ENCODE peak calls at places on chromosomes 2 and 18, in five cellular contexts. V is PC-9, U is heart left ventricle, D is psoas muscle, Q is HepG2. A is an unnamed sample.

GRCh38 chr2:10301946-10302478 is 692 bp upstream of the HPCAL1 start:
- DNase-seq in V (peak), U (no peak), D (no peak), Q (peak), A (no peak)

GRCh38 chr2:70094978-70095832 is 7.9 kb downstream of the PCBP1 start:
- DNase-seq in Q (peak), U (peak), V (no peak), D (no peak), A (peak)

GRCh38 chr2:201452856-201453643 is 1.5 kb downstream of the STRADB start:
- DNase-seq in V (no peak), D (no peak), Q (no peak), U (no peak), A (no peak)

GRCh38 chr2:74585406-74586182 is 31.1 kb downstream of the DOK1 start:
- DNase-seq in V (no peak), U (peak), D (no peak), Q (no peak), A (no peak)

GRCh38 chr2:10922307-10923006 is 10.7 kb downstream of the KCNF1 start:
- DNase-seq in V (no peak), U (no peak), Q (no peak), D (no peak), A (no peak)

GRCh38 chr2:45274190-45274926 is 265.1 kb upstream of the SIX2 start:
- DNase-seq in U (no peak), Q (peak), D (no peak), V (peak), A (peak)

GRCh38 chr2:133607679-133608078 is 39.4 kb upstream of the NCKAP5 start:
- DNase-seq in D (no peak), V (no peak), Q (no peak), U (no peak), A (no peak)

GRCh38 chr2:7592618-7593140 is 675.5 kb downstream of the RNF144A start:
- DNase-seq in Q (no peak), U (no peak), D (no peak), V (no peak), A (no peak)

GRCh38 chr2:104337869-104338268 is 516.0 kb upstream of the POU3F3 start:
- DNase-seq in D (no peak), Q (no peak), U (no peak), V (no peak), A (no peak)

GRCh38 chr2:205025580-205026240 is 480.4 kb downstream of the PARD3B start:
- DNase-seq in V (no peak), Q (peak), D (no peak), U (no peak), A (no peak)

GRCh38 chr18:76772665-76773064 is 49.7 kb upstream of the ZNF236 start:
- DNase-seq in V (no peak), U (no peak), D (no peak), Q (no peak), A (no peak)

GRCh38 chr2:77102927-77103326 is 419.2 kb downstream of the LRRTM4 start:
- DNase-seq in U (no peak), Q (no peak), D (no peak), V (no peak), A (no peak)

GRCh38 chr18:8870528-8870927 is 165.2 kb downstream of the MTCL1 start:
- DNase-seq in U (no peak), Q (no peak), V (no peak), D (no peak), A (no peak)

GRCh38 chr18:23719634-23720201 is 30.5 kb downstream of the LAMA3 start:
- DNase-seq in D (peak), Q (peak), U (no peak), V (peak), A (no peak)

GRCh38 chr2:235270951-235271350 is 222.9 kb upstream of the AGAP1 start:
- DNase-seq in U (no peak), Q (no peak), V (peak), D (no peak), A (no peak)

GRCh38 chr2:239175181-239175580 is 225.6 kb downstream of the HDAC4 start:
- DNase-seq in D (no peak), U (no peak), V (no peak), Q (no peak), A (no peak)

GRCh38 chr2:236865052-236865451 is 220.6 kb upstream of the COPS8 start:
- DNase-seq in U (no peak), D (no peak), V (no peak), Q (no peak), A (no peak)

GRCh38 chr2:58107803-58108710 is 61.5 kb downstream of the VRK2 start:
- DNase-seq in Q (no peak), V (peak), D (no peak), U (no peak), A (no peak)

GRCh38 chr2:171210864-171211431 is 50.3 kb upstream of the TLK1 start:
- DNase-seq in Q (no peak), D (no peak), V (no peak), U (no peak), A (peak)

GRCh38 chr2:180523629-180524340 is 456.6 kb upstream of the UBE2E3 start:
- DNase-seq in Q (no peak), D (no peak), U (no peak), V (peak), A (no peak)

GRCh38 chr2:157628532-157629415 is at the start of gene ACVR1C:
- DNase-seq in V (peak), Q (peak), U (peak), D (peak), A (peak)

GRCh38 chr18:61833387-61833786 is 59.4 kb downstream of the RNF152 start:
- DNase-seq in V (no peak), D (no peak), U (no peak), Q (no peak), A (no peak)

GRCh38 chr2:134679740-134680139 is 39.1 kb downstream of the TMEM163 start:
- DNase-seq in V (peak), U (no peak), D (no peak), Q (no peak), A (no peak)

GRCh38 chr18:6289454-6290242 is 125.1 kb downstream of the L3MBTL4 start:
- DNase-seq in Q (no peak), U (no peak), V (no peak), D (no peak), A (no peak)

GRCh38 chr2:173854840-173855239 is 110.3 kb downstream of the SP3 start:
- DNase-seq in V (peak), U (peak), D (peak), Q (no peak), A (peak)

GRCh38 chr2:105754011-105754410 is 9.3 kb downstream of the NCK2 start:
- DNase-seq in D (no peak), Q (no peak), V (no peak), U (no peak), A (no peak)

GRCh38 chr2:220185766-220186165 is 558.3 kb downstream of the SLC4A3 start:
- DNase-seq in V (no peak), D (no peak), U (no peak), Q (no peak), A (no peak)

GRCh38 chr2:57902578-57902977 is 144.0 kb upstream of the VRK2 start:
- DNase-seq in V (no peak), D (no peak), U (no peak), Q (no peak), A (no peak)

GRCh38 chr2:72145658-72146329 is 1.9 kb downstream of the CYP26B1 start:
- DNase-seq in V (no peak), U (no peak), D (no peak), Q (no peak), A (no peak)

GRCh38 chr2:211996857-211997256 is 541.7 kb downstream of the ERBB4 start:
- DNase-seq in D (no peak), Q (no peak), U (no peak), V (no peak), A (no peak)

GRCh38 chr2:212005077-212005671 is 533.4 kb downstream of the ERBB4 start:
- DNase-seq in V (no peak), U (peak), Q (peak), D (no peak), A (no peak)

DNA sequence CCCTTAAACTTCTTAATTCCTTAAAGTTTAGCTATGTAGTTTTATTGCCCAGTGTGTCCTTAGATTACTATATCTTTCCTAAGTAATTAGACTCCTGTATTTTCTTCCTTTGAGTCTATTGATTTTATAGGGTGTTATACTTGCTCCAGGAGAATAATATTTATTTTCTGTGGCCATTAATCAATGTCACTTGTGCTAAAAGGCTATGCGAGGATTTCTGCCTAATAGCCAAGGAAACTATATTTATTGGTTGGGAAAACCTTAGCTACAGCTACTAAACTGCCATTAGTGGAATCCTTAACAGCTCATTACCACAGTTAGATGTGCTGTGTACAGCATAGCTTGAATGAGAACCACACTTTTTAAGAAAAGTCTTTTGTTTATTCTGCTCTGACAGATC is 537.3 kb downstream of the ERBB4 start:
- DNase-seq in U (no peak), Q (no peak), D (no peak), V (no peak), A (no peak)
- H3K27ac ChIP-seq in U (no peak), Q (no peak), D (no peak), V (no peak), A (no peak)

DNA sequence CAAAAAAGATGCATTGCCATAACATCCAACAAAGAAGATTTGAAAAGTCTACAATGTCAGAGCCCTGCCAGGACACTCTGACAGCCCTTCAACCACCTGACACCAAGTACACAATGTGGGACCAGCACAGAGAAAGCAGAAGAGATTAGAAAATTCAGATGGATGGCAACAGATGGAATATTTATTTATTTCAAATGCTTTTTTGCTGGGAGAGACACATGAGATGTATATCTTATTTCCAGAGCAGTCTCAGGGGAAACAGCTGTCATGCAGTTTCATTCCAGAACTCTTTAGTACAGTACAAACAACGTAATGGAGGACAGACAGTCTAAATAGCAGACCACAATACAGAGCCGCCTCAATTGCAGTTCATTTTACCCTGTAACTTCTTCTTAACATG is 110.1 kb downstream of the MAIP1 start:
- DNase-seq in Q (no peak), U (no peak), V (no peak), D (no peak), A (no peak)
- H3K4me3 ChIP-seq in Q (no peak), U (no peak), V (no peak), D (no peak), A (no peak)

GRCh38 chr2:97996679-97997078 is 931 bp upstream of the TMEM131 start:
- DNase-seq in Q (no peak), V (no peak), U (no peak), D (no peak), A (no peak)
- H3K27ac ChIP-seq in Q (peak), V (no peak), U (peak), D (peak), A (peak)

DNA sequence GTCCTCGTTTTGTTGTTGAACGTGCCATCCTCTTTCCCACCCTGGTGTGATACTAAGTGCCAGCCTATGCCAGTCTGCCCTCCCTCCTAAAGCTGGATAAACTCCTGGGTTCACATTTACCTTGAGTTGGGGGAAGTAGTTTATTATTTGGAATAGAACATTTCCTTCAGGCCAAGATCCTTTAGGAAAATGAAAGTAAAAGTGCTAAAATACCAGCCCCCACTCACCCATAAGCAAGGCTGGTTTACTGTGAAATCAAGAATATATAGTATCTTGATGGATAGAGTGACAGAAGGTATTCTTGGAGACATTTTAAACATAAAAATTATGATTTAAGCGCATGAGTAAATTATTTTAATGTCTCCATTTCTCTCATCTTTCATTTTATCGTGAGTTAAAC is 27.1 kb downstream of the ZNF532 start:
- DNase-seq in D (no peak), U (no peak), Q (no peak), V (no peak), A (no peak)
- H3K4me3 ChIP-seq in D (peak), U (peak), Q (no peak), V (no peak), A (no peak)

DNA sequence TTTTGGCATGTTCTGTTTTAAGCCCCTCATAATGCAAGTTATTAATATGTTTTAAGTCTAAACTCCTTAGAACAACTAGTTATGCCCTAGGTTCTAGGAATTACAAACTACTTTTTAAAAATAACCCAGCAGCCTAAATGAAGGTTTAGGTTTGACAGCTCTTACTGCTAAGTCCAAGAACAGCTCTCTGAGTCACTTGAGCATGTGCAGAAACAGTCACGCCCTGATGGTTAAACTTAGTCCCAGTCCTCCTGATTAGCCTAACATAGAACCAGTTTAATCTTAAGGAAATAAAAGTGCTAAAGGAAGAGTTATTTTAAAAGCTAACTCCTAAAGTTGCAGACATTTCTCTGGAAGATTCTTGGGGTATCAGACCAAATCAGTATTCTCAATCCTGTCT is 72.5 kb downstream of the RMDN2 start:
- DNase-seq in V (no peak), Q (no peak), U (no peak), D (no peak), A (no peak)
- H3K27ac ChIP-seq in V (no peak), Q (no peak), U (no peak), D (no peak), A (no peak)

GRCh38 chr2:68235090-68235489 is 17.2 kb downstream of the PPP3R1 start:
- DNase-seq in V (no peak), D (no peak), U (no peak), Q (no peak), A (no peak)

GRCh38 chr2:68234405-68234804 is 17.9 kb downstream of the PPP3R1 start:
- DNase-seq in Q (no peak), V (no peak), D (no peak), U (no peak), A (no peak)

GRCh38 chr2:68236080-68236734 is 16.1 kb downstream of the PPP3R1 start:
- DNase-seq in U (no peak), Q (no peak), V (no peak), D (no peak), A (no peak)

GRCh38 chr2:68230246-68231060 is 21.9 kb downstream of the PPP3R1 start:
- DNase-seq in U (no peak), V (no peak), D (no peak), Q (no peak), A (no peak)

GRCh38 chr2:68231061-68231372 is 21.3 kb downstream of the PPP3R1 start:
- DNase-seq in V (no peak), U (no peak), D (no peak), Q (no peak), A (no peak)
- H3K4me3 ChIP-seq in V (no peak), U (peak), D (peak), Q (no peak), A (no peak)

GRCh38 chr2:112140899-112141622 is 2.9 kb downstream of the FBLN7 start:
- DNase-seq in V (no peak), Q (no peak), D (no peak), U (no peak), A (no peak)

GRCh38 chr2:112136081-112136480 is 2.1 kb upstream of the FBLN7 start:
- DNase-seq in U (no peak), V (no peak), Q (no peak), D (no peak), A (no peak)

GRCh38 chr2:112140413-112140802 is 2.2 kb downstream of the FBLN7 start:
- DNase-seq in U (no peak), V (no peak), D (no peak), Q (no peak), A (no peak)

GRCh38 chr2:112138143-112139032 is at the start of gene FBLN7:
- DNase-seq in U (no peak), D (no peak), Q (no peak), V (peak), A (no peak)

GRCh38 chr2:112137516-112138142 is 556 bp upstream of the FBLN7 start:
- DNase-seq in Q (peak), D (no peak), V (peak), U (no peak), A (no peak)
- H3K27ac ChIP-seq in Q (no peak), D (no peak), V (no peak), U (no peak), A (no peak)

A was measured in prostate gland.